ENCODE peak calls at places on chromosomes 13 and 19, in four cellular contexts. X is K562, N is HCT116, W is HepG2. Z is an unnamed sample.

GRCh38 chr13:43528992-43529391 is 257.8 kb downstream of the ENOX1 start:
- DNase-seq in X (no peak), N (no peak), W (no peak), Z (no peak)

GRCh38 chr19:45499196-45500180 is 1.2 kb downstream of the PPM1N start:
- DNase-seq in N (no peak), W (no peak), X (peak), Z (peak)

GRCh38 chr13:104773775-104774174 is 1707.6 kb upstream of the SLC10A2 start:
- DNase-seq in X (no peak), N (peak), W (peak), Z (peak)

GRCh38 chr13:98020271-98020670 is 66.8 kb downstream of the IPO5 start:
- DNase-seq in X (no peak), N (no peak), W (no peak), Z (no peak)

GRCh38 chr13:80237646-80238045 is 103.3 kb downstream of the SPRY2 start:
- DNase-seq in W (no peak), N (no peak), X (no peak), Z (no peak)

GRCh38 chr13:43784491-43784890 is 2.3 kb downstream of the ENOX1 start:
- DNase-seq in N (no peak), X (no peak), W (no peak), Z (no peak)

GRCh38 chr13:39047560-39047959 is 9.3 kb downstream of the NHLRC3 start:
- DNase-seq in X (no peak), W (no peak), N (no peak), Z (peak)

GRCh38 chr13:25971499-25972145 is 80.2 kb downstream of the SHISA2 start:
- DNase-seq in W (no peak), X (no peak), N (no peak), Z (no peak)

GRCh38 chr13:48234652-48235099 is 1.7 kb downstream of the ITM2B start:
- DNase-seq in W (no peak), X (no peak), N (no peak), Z (no peak)

GRCh38 chr19:44726465-44726864 is 22.0 kb upstream of the BCL3 start:
- DNase-seq in W (peak), X (no peak), N (no peak), Z (no peak)

GRCh38 chr19:4267101-4267900 is 11.8 kb upstream of the SHD start:
- DNase-seq in W (peak), N (peak), X (peak), Z (peak)

GRCh38 chr13:43072394-43072793 is 49.0 kb downstream of the DNAJC15 start:
- DNase-seq in W (no peak), N (no peak), X (no peak), Z (no peak)

GRCh38 chr13:112783135-112783945 is 93.5 kb downstream of the ATP11A start:
- DNase-seq in X (no peak), N (no peak), W (no peak), Z (peak)

GRCh38 chr13:42574435-42575311 is 721 bp downstream of the TNFSF11 start:
- DNase-seq in N (no peak), X (no peak), W (no peak), Z (peak)

GRCh38 chr13:22027561-22027960 is 356.7 kb downstream of the FGF9 start:
- DNase-seq in X (no peak), N (no peak), W (no peak), Z (no peak)

GRCh38 chr19:34556500-34556899 is 74.9 kb downstream of the WTIP start:
- DNase-seq in N (peak), W (peak), X (peak), Z (no peak)

GRCh38 chr19:16340092-16340491 is 15.5 kb downstream of the KLF2 start:
- DNase-seq in W (peak), X (no peak), N (no peak), Z (no peak)

GRCh38 chr13:109989155-109989554 is 202.8 kb upstream of the IRS2 start:
- DNase-seq in X (no peak), W (no peak), N (no peak), Z (no peak)

GRCh38 chr13:41782086-41782485 is 178.8 kb downstream of the VWA8 start:
- DNase-seq in X (no peak), N (no peak), W (peak), Z (no peak)

GRCh38 chr13:43757266-43757665 is 29.5 kb downstream of the ENOX1 start:
- DNase-seq in W (no peak), X (no peak), N (no peak), Z (no peak)

GRCh38 chr13:106609116-106609515 is 41.2 kb upstream of the ARGLU1 start:
- DNase-seq in X (no peak), W (no peak), N (no peak), Z (no peak)

GRCh38 chr19:19606021-19606420 is 12.5 kb downstream of the PBX4 start:
- DNase-seq in W (no peak), X (no peak), N (peak), Z (no peak)

GRCh38 chr19:6639439-6639838 is 30.5 kb downstream of the TNFSF14 start:
- DNase-seq in W (no peak), X (no peak), N (no peak), Z (no peak)

GRCh38 chr13:112435973-112436372 is 59.8 kb downstream of the SPACA7 start:
- DNase-seq in W (no peak), X (no peak), N (no peak), Z (no peak)

GRCh38 chr13:63540042-63540441 is 2124.4 kb upstream of the PCDH20 start:
- DNase-seq in W (no peak), N (no peak), X (no peak), Z (no peak)

GRCh38 chr19:11964858-11965645 is at the start of gene ZNF763:
- DNase-seq in N (no peak), X (peak), W (peak), Z (peak)

GRCh38 chr13:45162194-45162593 is 38.7 kb downstream of the KCTD4 start:
- DNase-seq in W (no peak), X (no peak), N (no peak), Z (no peak)

GRCh38 chr13:48094404-48094780 is 512 bp downstream of the MED4 start:
- DNase-seq in N (no peak), W (no peak), X (peak), Z (no peak)

GRCh38 chr19:4310247-4311121 is 6.1 kb downstream of the FSD1 start:
- DNase-seq in N (peak), W (peak), X (peak), Z (peak)

GRCh38 chr19:11324079-11324661 is 15.3 kb downstream of the RAB3D start:
- DNase-seq in X (peak), W (peak), N (no peak), Z (peak)

GRCh38 chr13:45370922-45371406 is 30.0 kb upstream of the TPT1 start:
- DNase-seq in X (peak), W (no peak), N (no peak), Z (peak)

GRCh38 chr13:21124853-21125252 is 51.5 kb downstream of the SKA3 start:
- DNase-seq in N (no peak), W (peak), X (no peak), Z (peak)

GRCh38 chr19:40217921-40218890 is at the start of gene TTC9B:
- DNase-seq in N (no peak), X (peak), W (no peak), Z (peak)

GRCh38 chr13:111429064-111429558 is 108.7 kb downstream of the TEX29 start:
- DNase-seq in W (peak), X (peak), N (peak), Z (peak)

GRCh38 chr13:93882086-93882651 is 597.3 kb downstream of the DCT start:
- DNase-seq in W (no peak), X (no peak), N (no peak), Z (no peak)

GRCh38 chr13:33678906-33679657 is 138.9 kb upstream of the RFC3 start:
- DNase-seq in X (peak), W (peak), N (no peak), Z (no peak)

DNA sequence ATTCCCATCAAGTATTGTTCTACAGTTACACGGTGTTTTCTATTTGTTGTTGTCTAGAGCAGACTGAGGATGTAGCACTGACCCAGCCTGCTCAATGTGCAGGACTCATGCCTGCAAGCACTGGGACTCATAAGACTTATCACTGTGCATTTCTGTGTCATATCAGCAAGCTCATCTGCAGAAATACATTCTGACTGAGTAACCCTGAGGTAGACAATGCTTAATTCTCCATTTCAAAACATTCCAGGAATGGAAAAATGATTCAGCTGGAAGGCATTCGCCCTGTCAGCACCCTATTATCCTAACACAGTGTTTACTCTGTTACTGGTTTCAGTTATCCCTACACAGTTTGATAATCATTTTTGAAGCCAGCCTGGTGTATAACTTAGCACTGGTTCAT is 2506.4 kb downstream of the PCDH9 start:
- DNase-seq in W (peak), N (peak), X (no peak), Z (peak)
- TF ChIP-seq ELF1 in W (no peak), N (no peak), X (no peak), Z (no peak)

GRCh38 chr13:27796544-27797227 is 4.4 kb downstream of the GSX1 start:
- DNase-seq in W (no peak), N (no peak), X (no peak), Z (no peak)

GRCh38 chr13:27795718-27796019 is 3.4 kb downstream of the GSX1 start:
- DNase-seq in N (no peak), X (no peak), W (no peak), Z (no peak)

GRCh38 chr13:27794921-27795717 is 2.8 kb downstream of the GSX1 start:
- DNase-seq in N (no peak), W (no peak), X (no peak), Z (no peak)

GRCh38 chr13:27794075-27794691 is 1.9 kb downstream of the GSX1 start:
- DNase-seq in W (no peak), N (no peak), X (no peak), Z (no peak)

DNA sequence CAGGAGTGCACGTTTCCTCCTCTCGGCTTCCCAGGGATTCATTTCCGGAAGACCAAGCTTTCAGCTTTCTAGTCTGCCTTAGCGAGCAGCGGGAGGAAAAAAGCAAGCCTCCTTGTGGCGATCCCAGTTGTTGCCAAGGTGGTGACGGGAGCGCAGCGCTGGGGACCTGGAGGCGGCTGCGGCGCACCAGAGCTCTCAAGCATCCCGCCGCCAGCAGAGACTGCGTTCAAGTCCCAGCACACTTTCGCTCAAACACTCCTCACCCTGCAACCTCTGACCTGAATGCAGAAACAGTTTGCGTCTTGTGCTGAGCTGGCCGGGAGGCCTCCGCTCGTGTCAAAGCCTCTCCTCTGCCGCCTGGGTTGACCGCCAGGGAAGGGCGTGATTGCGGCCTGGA is 4.9 kb downstream of the GSX1 start:
- DNase-seq in N (no peak), W (no peak), X (no peak), Z (no peak)
- TF ChIP-seq ELF1 in N (no peak), W (no peak), X (no peak), Z (no peak)

DNA sequence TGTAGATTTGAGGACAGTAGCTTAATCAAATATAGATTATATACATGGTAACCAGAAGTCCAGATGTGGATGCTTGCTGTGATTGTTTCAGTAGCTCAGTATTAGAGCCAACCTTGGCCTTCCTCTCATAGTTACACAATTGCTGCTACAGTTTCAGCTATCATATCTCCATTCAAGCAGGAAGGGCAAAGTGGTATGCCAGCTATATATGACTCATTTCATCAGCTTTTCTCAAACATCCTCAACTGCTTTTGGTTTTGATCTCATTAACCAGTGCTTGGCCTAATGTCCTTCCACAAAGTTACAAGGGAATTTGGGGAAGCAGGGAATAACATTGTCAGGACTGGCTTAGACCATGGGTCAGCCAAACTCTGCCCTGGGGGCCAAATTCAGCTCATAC is 73.0 kb upstream of the MAB21L1 start:
- DNase-seq in N (no peak), W (peak), X (no peak), Z (no peak)
- TF ChIP-seq ELF1 in N (no peak), W (no peak), X (no peak), Z (peak)

DNA sequence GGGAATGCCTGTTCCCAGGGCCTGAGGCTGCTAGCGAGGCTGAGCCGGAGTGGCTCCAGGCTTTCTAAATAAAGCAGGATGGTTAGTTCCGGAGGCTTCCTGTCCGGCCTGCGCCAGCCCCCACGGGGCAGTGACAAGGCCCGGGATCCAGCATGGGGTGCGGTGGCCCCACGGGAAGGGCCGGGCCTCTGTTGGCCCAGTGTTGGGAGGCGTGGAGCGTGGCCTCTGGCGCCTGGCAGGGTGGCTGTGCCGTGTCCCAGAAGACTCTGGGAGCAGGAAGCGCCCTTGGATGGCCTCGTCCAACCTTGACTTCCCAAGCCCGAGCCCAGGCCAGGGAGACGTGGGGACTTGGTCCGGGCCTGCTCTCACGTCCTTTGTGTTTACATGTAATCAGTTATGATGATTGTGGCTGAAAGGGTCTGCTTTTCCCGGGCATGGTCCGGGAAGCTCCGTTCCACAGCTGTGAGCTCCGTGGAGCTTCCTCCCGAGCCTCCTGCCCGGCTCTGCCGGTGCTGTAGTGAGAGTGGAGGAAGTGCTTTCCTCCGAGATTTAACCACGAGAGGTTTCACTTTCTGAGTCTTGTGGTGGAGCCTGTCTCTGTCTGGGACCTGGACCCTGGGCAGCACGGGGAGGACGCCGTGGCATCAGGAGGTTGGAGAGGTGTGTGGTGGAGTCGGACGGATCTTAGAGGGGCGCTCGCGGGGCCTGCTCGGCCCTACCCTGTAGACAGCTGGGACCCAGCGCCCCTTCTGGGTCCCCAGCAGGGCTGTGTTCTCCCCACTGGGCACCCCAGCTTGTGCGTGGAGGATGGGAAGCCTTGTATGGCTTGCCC is 4.6 kb downstream of the GNA11 start:
- DNase-seq in X (no peak), W (no peak), N (no peak), Z (no peak)
- TF ChIP-seq ELF1 in X (no peak), W (no peak), N (no peak), Z (no peak)